ENCODE peak calls at places on chromosome 2, in nine cellular contexts. J is kidney epithelial cell, A is NCI-H1105, N is cardiac muscle cell, M is GDM1, H is DMS 273 treated with DMSO at 0.1 percent for 48 hours, B is left cardiac atrium, E is A172, Q is NCI-H345. Y is an unnamed sample.

GRCh38 chr2:96251721-96252292 is 14.0 kb downstream of the TMEM127 start:
- DNase-seq in E (peak; percentile 99), B (peak; percentile 76), J (peak; percentile 87), A (no peak), N (peak; percentile 93), Q (no peak), H (no peak), M (peak; percentile 48), Y (no peak)

GRCh38 chr2:23019476-23019875 is 365.5 kb upstream of the KLHL29 start:
- DNase-seq in B (no peak), A (no peak), H (no peak), M (no peak), J (no peak), Q (no peak), N (no peak), E (no peak), Y (no peak)

GRCh38 chr2:181465686-181466375 is 8.6 kb downstream of the ITGA4 start:
- DNase-seq in J (no peak), H (no peak), A (no peak), Q (no peak), E (peak; percentile 10), B (no peak), M (no peak), N (peak; percentile 53), Y (no peak)

GRCh38 chr2:10590742-10591141 is 99.0 kb downstream of the NOL10 start:
- DNase-seq in Q (no peak), A (no peak), J (no peak), B (no peak), H (no peak), M (no peak), N (no peak), E (no peak), Y (no peak)

GRCh38 chr2:51981813-51982212 is 949.9 kb upstream of the NRXN1 start:
- DNase-seq in J (no peak), B (no peak), H (no peak), Q (no peak), M (no peak), A (no peak), N (peak; percentile 57), E (peak; percentile 6), Y (no peak)

GRCh38 chr2:85516649-85517389 is 22.1 kb upstream of the MAT2A start:
- DNase-seq in M (no peak), N (no peak), H (no peak), J (no peak), Q (no peak), B (no peak), E (no peak), A (no peak), Y (no peak)

GRCh38 chr2:21044694-21045371 is 960 bp upstream of the APOB start:
- DNase-seq in A (no peak), N (no peak), Q (no peak), M (no peak), H (no peak), B (no peak), E (no peak), J (no peak), Y (no peak)

GRCh38 chr2:230346921-230347533 is 20.0 kb downstream of the SP140L start:
- DNase-seq in H (no peak), M (no peak), Q (no peak), E (no peak), A (no peak), J (no peak), B (no peak), N (no peak), Y (no peak)

GRCh38 chr2:47771211-47771610 is 11.7 kb upstream of the MSH6 start:
- DNase-seq in E (peak; percentile 99), M (no peak), N (peak; percentile 69), Q (peak; percentile 28), A (no peak), B (no peak), H (peak; percentile 39), J (peak; percentile 97), Y (peak; percentile 77)

GRCh38 chr2:95346236-95346737 is 49.1 kb downstream of the KCNIP3 start:
- DNase-seq in M (no peak), H (no peak), N (peak; percentile 80), J (no peak), Q (peak; percentile 32), B (peak; percentile 74), A (no peak), E (peak; percentile 35), Y (peak; percentile 30)

GRCh38 chr2:205073433-205074020 is 528.3 kb downstream of the PARD3B start:
- DNase-seq in A (no peak), H (no peak), M (no peak), N (no peak), J (no peak), E (no peak), B (no peak), Q (no peak), Y (no peak)

Y was measured in RWPE2.